ENCODE peak calls at places on chromosomes 16 and 17, in eight cellular contexts. M is ovary, V is uterus, C is cardiac muscle cell, Z is mammary epithelial cell, Y is GM23338, D is heart right ventricle, Q is RWPE1. X is an unnamed sample.
A peak's percentile ranks its signal among the peaks of the same experiment; 100 is the strongest.

GRCh38 chr17:11814655-11815262 is 182.5 kb downstream of the ZNF18 start:
- DNase-seq in M (no peak), V (no peak), C (no peak), Z (no peak), Y (no peak), D (no peak), Q (no peak), X (no peak)

GRCh38 chr16:49021136-49021535 is 260.5 kb downstream of the CBLN1 start:
- DNase-seq in M (no peak), V (no peak), C (no peak), Z (peak; percentile 72), Y (peak; percentile 35), D (no peak), Q (peak; percentile 16), X (no peak)

GRCh38 chr16:63568184-63568583 is 1531.9 kb upstream of the CDH8 start:
- DNase-seq in M (no peak), V (no peak), C (no peak), Z (no peak), Y (peak; percentile 5), D (no peak), Q (no peak), X (no peak)

GRCh38 chr16:85221081-85221809 is 109.0 kb upstream of the CIBAR2 start:
- DNase-seq in M (no peak), V (no peak), C (no peak), Z (no peak), Y (no peak), D (no peak), Q (no peak), X (no peak)

GRCh38 chr17:66308856-66309255 is 6.4 kb downstream of the PRKCA start:
- DNase-seq in M (no peak), V (no peak), C (no peak), Z (no peak), Y (no peak), D (no peak), Q (no peak), X (no peak)

GRCh38 chr17:76805319-76805718 is 62.9 kb upstream of the MGAT5B start:
- DNase-seq in M (no peak), V (no peak), C (peak; percentile 25), Z (peak; percentile 53), Y (no peak), D (no peak), Q (no peak), X (no peak)

GRCh38 chr17:75996665-75997590 is 3.7 kb upstream of the CDK3 start:
- DNase-seq in M (no peak), V (no peak), C (peak; percentile 71), Z (peak; percentile 97), Y (no peak), D (no peak), Q (peak; percentile 74), X (no peak)

GRCh38 chr17:60416368-60416925 is 5.8 kb upstream of the CHCT1 start:
- DNase-seq in M (no peak), V (no peak), C (peak; percentile 64), Z (no peak), Y (no peak), D (no peak), Q (no peak), X (peak; percentile 46)

GRCh38 chr17:48413613-48414405 is 16.2 kb downstream of the SKAP1 start:
- DNase-seq in M (no peak), V (no peak), C (no peak), Z (no peak), Y (no peak), D (no peak), Q (no peak), X (no peak)

GRCh38 chr16:67013823-67014640 is 14.9 kb upstream of the CBFB start:
- DNase-seq in M (peak; percentile 95), V (peak; percentile 90), C (peak; percentile 89), Z (no peak), Y (peak; percentile 78), D (peak; percentile 90), Q (peak; percentile 44), X (peak; percentile 48)
- H3K27ac ChIP-seq in M (peak overlapping the region; percentile 76), V (peak overlapping the region; percentile 54), C (no peak overlapping the region), Z (no peak overlapping the region), Y (no peak overlapping the region), D (peak overlapping the region; percentile 82), Q (no peak overlapping the region), X (peak overlapping the region; percentile 82)

GRCh38 chr17:28967240-28968135 is 16.2 kb upstream of the PHF12 start:
- DNase-seq in M (no peak), V (no peak), C (peak; percentile 28), Z (no peak), Y (peak; percentile 58), D (no peak), Q (no peak), X (no peak)
- H3K27ac ChIP-seq in M (no peak overlapping the region), V (no peak overlapping the region), C (no peak overlapping the region), Z (no peak overlapping the region), Y (no peak overlapping the region), D (no peak overlapping the region), Q (no peak overlapping the region), X (peak overlapping the region; percentile 45)

GRCh38 chr17:49674507-49674906 is 3.4 kb downstream of the SPOP start:
- DNase-seq in M (no peak), V (no peak), C (no peak), Z (no peak), Y (no peak), D (no peak), Q (no peak), X (no peak)

GRCh38 chr17:49670002-49670401 is 7.9 kb downstream of the SPOP start:
- DNase-seq in M (no peak), V (no peak), C (no peak), Z (no peak), Y (no peak), D (no peak), Q (no peak), X (no peak)

GRCh38 chr17:49667854-49668253 is 10.0 kb downstream of the SPOP start:
- DNase-seq in M (no peak), V (no peak), C (no peak), Z (no peak), Y (no peak), D (no peak), Q (no peak), X (no peak)

GRCh38 chr17:49676276-49676868 is 1.5 kb downstream of the SPOP start:
- DNase-seq in M (no peak), V (no peak), C (peak; percentile 48), Z (peak; percentile 41), Y (peak; percentile 59), D (no peak), Q (peak; percentile 20), X (no peak)

GRCh38 chr17:49670641-49671040 is 7.3 kb downstream of the SPOP start:
- DNase-seq in M (no peak), V (no peak), C (no peak), Z (no peak), Y (no peak), D (no peak), Q (no peak), X (no peak)
- H3K27ac ChIP-seq in M (no peak overlapping the region), V (peak overlapping the region; percentile 71), C (no peak overlapping the region), Z (no peak overlapping the region), Y (no peak overlapping the region), D (no peak overlapping the region), Q (no peak overlapping the region), X (no peak overlapping the region)

GRCh38 chr17:82872591-82873520 is 33.0 kb upstream of the ZNF750 start:
- DNase-seq in M (no peak), V (no peak), C (no peak), Z (no peak), Y (no peak), D (no peak), Q (no peak), X (no peak)

GRCh38 chr17:82870541-82870940 is 30.7 kb upstream of the ZNF750 start:
- DNase-seq in M (no peak), V (no peak), C (no peak), Z (no peak), Y (no peak), D (no peak), Q (no peak), X (no peak)

GRCh38 chr17:82871776-82872561 is 32.1 kb upstream of the ZNF750 start:
- DNase-seq in M (no peak), V (no peak), C (no peak), Z (no peak), Y (no peak), D (no peak), Q (no peak), X (no peak)

GRCh38 chr17:82870091-82870491 is 30.3 kb upstream of the ZNF750 start:
- DNase-seq in M (no peak), V (no peak), C (no peak), Z (no peak), Y (no peak), D (no peak), Q (no peak), X (no peak)

GRCh38 chr17:82871056-82871775 is 31.4 kb upstream of the ZNF750 start:
- DNase-seq in M (no peak), V (no peak), C (no peak), Z (peak; percentile 21), Y (peak; percentile 45), D (no peak), Q (no peak), X (no peak)
- H3K27ac ChIP-seq in M (no peak overlapping the region), V (no peak overlapping the region), C (no peak overlapping the region), Z (no peak overlapping the region), Y (no peak overlapping the region), D (peak overlapping the region; percentile 64), Q (peak overlapping the region; percentile 20), X (no peak overlapping the region)

GRCh38 chr17:219696-220095 is 38.2 kb upstream of the DOC2B start:
- DNase-seq in M (no peak), V (no peak), C (no peak), Z (no peak), Y (no peak), D (no peak), Q (no peak), X (no peak)
- H3K27ac ChIP-seq in M (no peak overlapping the region), V (no peak overlapping the region), C (no peak overlapping the region), Z (no peak overlapping the region), Y (no peak overlapping the region), D (no peak overlapping the region), Q (no peak overlapping the region), X (no peak overlapping the region)

DNA sequence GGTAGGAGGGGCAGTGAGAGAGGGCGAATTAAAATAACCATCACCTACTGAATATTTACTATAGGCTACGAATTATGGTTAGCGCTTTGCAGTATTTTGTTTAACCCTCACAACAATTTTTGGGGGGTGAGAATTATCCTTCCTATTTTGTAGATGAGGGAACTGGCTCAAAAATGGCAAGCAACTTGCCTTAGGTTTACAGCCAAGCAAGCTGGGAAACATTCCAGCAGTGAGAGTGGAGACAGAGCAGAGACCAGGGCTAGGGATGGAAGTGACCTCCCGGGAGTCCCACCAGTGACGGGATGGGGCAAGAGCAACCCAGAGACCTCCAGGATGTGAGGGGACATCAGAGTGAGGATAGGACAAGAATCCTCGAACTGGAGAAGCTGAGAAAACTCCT is 352 bp upstream of the VMO1 start:
- DNase-seq in M (no peak), V (no peak), C (peak; percentile 38), Z (no peak), Y (no peak), D (no peak), Q (no peak), X (no peak)
- H3K27ac ChIP-seq in M (no peak overlapping the region), V (no peak overlapping the region), C (no peak overlapping the region), Z (no peak overlapping the region), Y (peak overlapping the region; percentile 62), D (no peak overlapping the region), Q (peak overlapping the region; percentile 28), X (no peak overlapping the region)

GRCh38 chr17:62618647-62619412 is 8.6 kb upstream of the MRC2 start:
- DNase-seq in M (no peak), V (no peak), C (peak; percentile 9), Z (no peak), Y (no peak), D (peak; percentile 27), Q (no peak), X (no peak)
- H3K27ac ChIP-seq in M (no peak overlapping the region), V (no peak overlapping the region), C (peak overlapping the region; percentile 61), Z (no peak overlapping the region), Y (no peak overlapping the region), D (peak overlapping the region; percentile 42), Q (peak overlapping the region; percentile 43), X (no peak overlapping the region)

X was measured in caudate nucleus.